ENCODE peak calls at places on chromosomes 4 and X, in four cellular contexts. One of them, this sample, is unnamed.

GRCh38 chr4:185576918-185577591 is 41.7 kb upstream of the PDLIM3 start:
- DNase-seq in ascending aorta: no peak
- DNase-seq in sigmoid colon: no peak
- DNase-seq in stimulated activated CD4-positive, alpha-beta T cell treated with anti-CD3 and anti-CD28 coated beads, Interleukin-2, amount 100 ng/mL, for 24 hours: no peak
- DNase-seq in this sample: no peak

GRCh38 chr4:182916483-182917181 is 554 bp downstream of the DCTD start:
- DNase-seq in ascending aorta: peak
- DNase-seq in sigmoid colon: peak
- DNase-seq in stimulated activated CD4-positive, alpha-beta T cell treated with anti-CD3 and anti-CD28 coated beads, Interleukin-2, amount 100 ng/mL, for 24 hours: peak
- DNase-seq in this sample: peak

GRCh38 chr4:138864961-138865720 is 150.4 kb upstream of the NOCT start:
- DNase-seq in ascending aorta: no peak
- DNase-seq in sigmoid colon: no peak
- DNase-seq in stimulated activated CD4-positive, alpha-beta T cell treated with anti-CD3 and anti-CD28 coated beads, Interleukin-2, amount 100 ng/mL, for 24 hours: no peak
- DNase-seq in this sample: peak

GRCh38 chrX:1486749-1487361 is 34.1 kb upstream of the ASMTL start:
- DNase-seq in ascending aorta: peak
- DNase-seq in stimulated activated CD4-positive, alpha-beta T cell treated with anti-CD3 and anti-CD28 coated beads, Interleukin-2, amount 100 ng/mL, for 24 hours: peak
- DNase-seq in sigmoid colon: peak
- DNase-seq in this sample: no peak

GRCh38 chrX:105331244-105331643 is 110.8 kb upstream of the TEX13A start:
- DNase-seq in sigmoid colon: no peak
- DNase-seq in stimulated activated CD4-positive, alpha-beta T cell treated with anti-CD3 and anti-CD28 coated beads, Interleukin-2, amount 100 ng/mL, for 24 hours: no peak
- DNase-seq in ascending aorta: no peak
- DNase-seq in this sample: no peak

GRCh38 chrX:152897216-152898144 is at the start of gene ZNF185:
- DNase-seq in ascending aorta: no peak
- DNase-seq in stimulated activated CD4-positive, alpha-beta T cell treated with anti-CD3 and anti-CD28 coated beads, Interleukin-2, amount 100 ng/mL, for 24 hours: no peak
- DNase-seq in sigmoid colon: no peak
- DNase-seq in this sample: no peak

GRCh38 chr4:89684536-89684935 is 152.4 kb downstream of the SNCA start:
- DNase-seq in stimulated activated CD4-positive, alpha-beta T cell treated with anti-CD3 and anti-CD28 coated beads, Interleukin-2, amount 100 ng/mL, for 24 hours: no peak
- DNase-seq in ascending aorta: no peak
- DNase-seq in sigmoid colon: no peak
- DNase-seq in this sample: no peak

GRCh38 chr4:109810580-109811387 is 4.8 kb upstream of the GAR1 start:
- DNase-seq in sigmoid colon: no peak
- DNase-seq in ascending aorta: no peak
- DNase-seq in stimulated activated CD4-positive, alpha-beta T cell treated with anti-CD3 and anti-CD28 coated beads, Interleukin-2, amount 100 ng/mL, for 24 hours: no peak
- DNase-seq in this sample: no peak

GRCh38 chr4:158801677-158802076 is 32.9 kb downstream of the FNIP2 start:
- DNase-seq in sigmoid colon: no peak
- DNase-seq in ascending aorta: no peak
- DNase-seq in stimulated activated CD4-positive, alpha-beta T cell treated with anti-CD3 and anti-CD28 coated beads, Interleukin-2, amount 100 ng/mL, for 24 hours: no peak
- DNase-seq in this sample: no peak

GRCh38 chrX:132181364-132181763 is 37.9 kb downstream of the RAP2C start:
- DNase-seq in sigmoid colon: no peak
- DNase-seq in stimulated activated CD4-positive, alpha-beta T cell treated with anti-CD3 and anti-CD28 coated beads, Interleukin-2, amount 100 ng/mL, for 24 hours: no peak
- DNase-seq in ascending aorta: no peak
- DNase-seq in this sample: no peak

GRCh38 chr4:2058264-2059033 is 678 bp upstream of the NAT8L start:
- DNase-seq in ascending aorta: no peak
- DNase-seq in stimulated activated CD4-positive, alpha-beta T cell treated with anti-CD3 and anti-CD28 coated beads, Interleukin-2, amount 100 ng/mL, for 24 hours: no peak
- DNase-seq in sigmoid colon: no peak
- DNase-seq in this sample: peak

GRCh38 chr4:1361391-1361790 is 14.4 kb downstream of the UVSSA start:
- DNase-seq in sigmoid colon: no peak
- DNase-seq in ascending aorta: no peak
- DNase-seq in stimulated activated CD4-positive, alpha-beta T cell treated with anti-CD3 and anti-CD28 coated beads, Interleukin-2, amount 100 ng/mL, for 24 hours: no peak
- DNase-seq in this sample: no peak

GRCh38 chr4:129929052-129929451 is 833.1 kb downstream of the C4orf33 start:
- DNase-seq in ascending aorta: no peak
- DNase-seq in sigmoid colon: no peak
- DNase-seq in stimulated activated CD4-positive, alpha-beta T cell treated with anti-CD3 and anti-CD28 coated beads, Interleukin-2, amount 100 ng/mL, for 24 hours: no peak
- DNase-seq in this sample: peak

GRCh38 chr4:17921451-17921850 is 100.1 kb downstream of the LCORL start:
- DNase-seq in stimulated activated CD4-positive, alpha-beta T cell treated with anti-CD3 and anti-CD28 coated beads, Interleukin-2, amount 100 ng/mL, for 24 hours: no peak
- DNase-seq in ascending aorta: no peak
- DNase-seq in sigmoid colon: no peak
- DNase-seq in this sample: no peak

GRCh38 chr4:38989487-38989886 is 42.7 kb downstream of the TMEM156 start:
- DNase-seq in sigmoid colon: no peak
- DNase-seq in ascending aorta: no peak
- DNase-seq in stimulated activated CD4-positive, alpha-beta T cell treated with anti-CD3 and anti-CD28 coated beads, Interleukin-2, amount 100 ng/mL, for 24 hours: no peak
- DNase-seq in this sample: no peak

GRCh38 chr4:150130953-150131352 is 52.7 kb downstream of the DCLK2 start:
- DNase-seq in stimulated activated CD4-positive, alpha-beta T cell treated with anti-CD3 and anti-CD28 coated beads, Interleukin-2, amount 100 ng/mL, for 24 hours: no peak
- DNase-seq in ascending aorta: peak
- DNase-seq in sigmoid colon: peak
- DNase-seq in this sample: no peak

This sample was measured in NCI-H1092 treated with DMSO at 0.1 percent for 48 hours.